ENCODE peak calls at places on chromosomes 4 and X, in nine cellular contexts. U is B cell; W is pulmonary artery endothelial cell; L is stimulated activated CD4-positive, alpha-beta T cell treated with anti-CD3 and anti-CD28 coated beads, Interleukin-4, amount 100 ng/mL, for 48 hours; F is Caco-2; J is mucosa of gallbladder; N is AG08395; V is tibial artery; I is AG09309. P is an unnamed sample.

GRCh38 chr4:140005699-140006098 is 148.3 kb downstream of the MAML3 start:
- DNase-seq in V (no peak), I (no peak), L (no peak), N (no peak), W (no peak), F (no peak), J (no peak), U (no peak), P (peak)

GRCh38 chrX:24528605-24529004 is 63.5 kb downstream of the PDK3 start:
- DNase-seq in F (no peak), N (no peak), U (no peak), I (no peak), W (no peak), L (no peak), J (no peak), V (no peak), P (no peak)

GRCh38 chrX:84320606-84321005 is 132.6 kb upstream of the RPS6KA6 start:
- DNase-seq in V (no peak), L (no peak), F (no peak), J (no peak), N (no peak), I (no peak), W (no peak), U (no peak), P (no peak)

GRCh38 chrX:107849747-107850478 is 24.2 kb downstream of the MID2 start:
- DNase-seq in W (no peak), F (no peak), J (no peak), N (no peak), V (no peak), U (no peak), L (no peak), I (no peak), P (peak)

GRCh38 chrX:38112566-38112965 is 106.2 kb downstream of the SYTL5 start:
- DNase-seq in I (no peak), N (no peak), J (no peak), F (no peak), U (no peak), W (no peak), L (no peak), V (no peak), P (no peak)

GRCh38 chr4:158094413-158095110 is 78.3 kb downstream of the GASK1B start:
- DNase-seq in V (no peak), I (no peak), N (no peak), J (no peak), F (peak), U (no peak), W (peak), L (no peak), P (peak)

GRCh38 chrX:9627827-9628406 is 137.7 kb downstream of the GPR143 start:
- DNase-seq in W (no peak), U (no peak), F (no peak), I (no peak), L (no peak), J (no peak), V (no peak), N (peak), P (no peak)

GRCh38 chrX:9337056-9337455 is 127.8 kb upstream of the TBL1X start:
- DNase-seq in V (peak), U (no peak), N (peak), W (no peak), J (no peak), F (no peak), L (no peak), I (no peak), P (no peak)

GRCh38 chr4:13706716-13707115 is 79.2 kb upstream of the BOD1L1 start:
- DNase-seq in N (no peak), F (no peak), L (no peak), J (no peak), I (no peak), V (no peak), W (no peak), U (no peak), P (peak)

GRCh38 chrX:98338544-98338943 is 1454.8 kb downstream of the RPA4 start:
- DNase-seq in N (no peak), I (no peak), F (no peak), L (no peak), J (no peak), W (no peak), U (no peak), V (no peak), P (peak)

GRCh38 chr4:8707045-8707781 is 114.6 kb downstream of the CPZ start:
- DNase-seq in J (no peak), N (no peak), I (no peak), F (no peak), L (no peak), U (no peak), V (peak), W (no peak), P (no peak)